ENCODE peak calls at places on chromosomes 11 and 22, in six cellular contexts. E is RWPE1, Y is upper lobe of right lung, C is NCI-H2081 treated with DMSO at 0.1 percent for 48 hours, D is GM23248, P is HT-29. T is an unnamed sample.

GRCh38 chr11:71283960-71284359 is 31.6 kb upstream of the SHANK2 start:
- DNase-seq in E (peak; percentile 49), Y (peak; percentile 89), C (no peak), D (no peak), P (peak; percentile 97), T (no peak)

GRCh38 chr11:96426356-96427103 is 36.7 kb downstream of the JRKL start:
- DNase-seq in E (peak; percentile 54), Y (no peak), C (peak; percentile 60), D (peak; percentile 66), P (peak; percentile 73), T (peak; percentile 24)

GRCh38 chr11:24521586-24521985 is 24.7 kb downstream of the LUZP2 start:
- DNase-seq in E (no peak), Y (no peak), C (no peak), D (no peak), P (no peak), T (no peak)

GRCh38 chr22:22593964-22594656 is 35.0 kb upstream of the PRAME start:
- DNase-seq in E (no peak), Y (no peak), C (no peak), D (peak; percentile 58), P (peak; percentile 14), T (peak; percentile 47)

GRCh38 chr11:96188625-96189006 is 154.4 kb downstream of the MAML2 start:
- DNase-seq in E (no peak), Y (no peak), C (no peak), D (peak; percentile 82), P (no peak), T (peak; percentile 12)

GRCh38 chr11:66674964-66675602 is 2.6 kb downstream of the RBM4B start:
- DNase-seq in E (no peak), Y (no peak), C (no peak), D (no peak), P (no peak), T (no peak)

GRCh38 chr22:49935561-49935960 is 17.1 kb downstream of the CRELD2 start:
- DNase-seq in E (no peak), Y (no peak), C (no peak), D (no peak), P (no peak), T (no peak)

GRCh38 chr22:37609240-37610152 is 862 bp downstream of the GGA1 start:
- DNase-seq in E (peak; percentile 32), Y (no peak), C (no peak), D (peak; percentile 67), P (peak; percentile 13), T (peak; percentile 62)

GRCh38 chr11:123137496-123138270 is 57.4 kb downstream of the CLMP start:
- DNase-seq in E (no peak), Y (peak; percentile 79), C (no peak), D (peak; percentile 92), P (no peak), T (no peak)

GRCh38 chr22:45677060-45677459 is 5.4 kb downstream of the ATXN10 start:
- DNase-seq in E (no peak), Y (no peak), C (no peak), D (no peak), P (no peak), T (no peak)

T was measured in germinal center.